ENCODE peak calls at places on chromosomes 1 and 21, in seven cellular contexts. W is KG1; E is hippocampal formation; P is bronchial epithelial cell; S is stimulated activated naive CD4-positive, alpha-beta T cell; Q is transverse colon; O is NCI-H2107. Z is an unnamed sample.

GRCh38 chr1:111565957-111566356 is 53.6 kb upstream of the RAP1A start:
- DNase-seq in S (no peak), Q (no peak), O (no peak), E (no peak), W (no peak), P (no peak), Z (no peak)

GRCh38 chr1:29390491-29391361 is 154.4 kb downstream of the PTPRU start:
- DNase-seq in S (no peak), E (no peak), O (no peak), P (no peak), Q (no peak), W (no peak), Z (no peak)

GRCh38 chr1:89918127-89918793 is 76.7 kb upstream of the ZNF326 start:
- DNase-seq in P (peak), W (no peak), Q (no peak), S (no peak), O (no peak), E (no peak), Z (no peak)

GRCh38 chr21:8997011-8997440 is 1524.4 kb upstream of the TPTE start:
- DNase-seq in W (no peak), E (no peak), O (no peak), P (peak), Q (no peak), S (no peak), Z (no peak)

GRCh38 chr1:226638001-226638601 is 89.5 kb downstream of the STUM start:
- DNase-seq in Q (peak), W (no peak), P (no peak), O (no peak), S (no peak), E (no peak), Z (no peak)

GRCh38 chr1:6981595-6981994 is 196.3 kb downstream of the CAMTA1 start:
- DNase-seq in P (no peak), S (no peak), O (no peak), E (no peak), Q (no peak), W (no peak), Z (no peak)

GRCh38 chr21:45631540-45631939 is 12.0 kb upstream of the PCBP3 start:
- DNase-seq in P (no peak), W (no peak), Q (no peak), S (no peak), O (no peak), E (no peak), Z (no peak)

GRCh38 chr1:5623399-5623798 is 368.8 kb downstream of the NPHP4 start:
- DNase-seq in E (no peak), O (no peak), Q (no peak), W (no peak), S (no peak), P (peak), Z (no peak)